ENCODE peak calls at places on chromosomes 7 and 10, in nine cellular contexts. One of them, this sample, is unnamed.

GRCh38 chr7:96739609-96740008 is 30.0 kb upstream of the SEM1 start:
- DNase-seq in AG08395: no peak
- DNase-seq in WTC11: no peak
- DNase-seq in stimulated activated CD4-positive, alpha-beta T cell treated with anti-CD3 and anti-CD28 coated beads, TNF-alpha, amount 100 ng/mL, for 4 hours: no peak
- DNase-seq in HEK293T: no peak
- DNase-seq in lung microvascular endothelial cell: no peak
- DNase-seq in adipocyte: no peak
- DNase-seq in activated gamma-delta T cell treated with anti-CD3 and anti-CD28 coated beads, Interleukin-2, amount 50 U/mL, for 16 hours: no peak
- DNase-seq in HCT116: no peak
- DNase-seq in this sample: peak; percentile 74

GRCh38 chr10:82377608-82378007 is 502.6 kb downstream of the NRG3 start:
- DNase-seq in AG08395: no peak
- DNase-seq in WTC11: peak; percentile 33
- DNase-seq in stimulated activated CD4-positive, alpha-beta T cell treated with anti-CD3 and anti-CD28 coated beads, TNF-alpha, amount 100 ng/mL, for 4 hours: no peak
- DNase-seq in HEK293T: no peak
- DNase-seq in lung microvascular endothelial cell: no peak
- DNase-seq in adipocyte: no peak
- DNase-seq in activated gamma-delta T cell treated with anti-CD3 and anti-CD28 coated beads, Interleukin-2, amount 50 U/mL, for 16 hours: no peak
- DNase-seq in HCT116: no peak
- DNase-seq in this sample: no peak

GRCh38 chr10:117886766-117887165 is 160.0 kb downstream of the RAB11FIP2 start:
- DNase-seq in AG08395: no peak
- DNase-seq in WTC11: no peak
- DNase-seq in stimulated activated CD4-positive, alpha-beta T cell treated with anti-CD3 and anti-CD28 coated beads, TNF-alpha, amount 100 ng/mL, for 4 hours: no peak
- DNase-seq in HEK293T: no peak
- DNase-seq in lung microvascular endothelial cell: no peak
- DNase-seq in adipocyte: no peak
- DNase-seq in activated gamma-delta T cell treated with anti-CD3 and anti-CD28 coated beads, Interleukin-2, amount 50 U/mL, for 16 hours: no peak
- DNase-seq in HCT116: no peak
- DNase-seq in this sample: no peak

GRCh38 chr10:122877264-122877663 is 2.1 kb downstream of the FAM24B start:
- DNase-seq in AG08395: no peak
- DNase-seq in WTC11: no peak
- DNase-seq in stimulated activated CD4-positive, alpha-beta T cell treated with anti-CD3 and anti-CD28 coated beads, TNF-alpha, amount 100 ng/mL, for 4 hours: no peak
- DNase-seq in HEK293T: no peak
- DNase-seq in lung microvascular endothelial cell: no peak
- DNase-seq in adipocyte: no peak
- DNase-seq in activated gamma-delta T cell treated with anti-CD3 and anti-CD28 coated beads, Interleukin-2, amount 50 U/mL, for 16 hours: no peak
- DNase-seq in HCT116: no peak
- DNase-seq in this sample: no peak

GRCh38 chr7:25665346-25665745 is 437.1 kb upstream of the NPVF start:
- DNase-seq in AG08395: peak; percentile 4
- DNase-seq in WTC11: no peak
- DNase-seq in stimulated activated CD4-positive, alpha-beta T cell treated with anti-CD3 and anti-CD28 coated beads, TNF-alpha, amount 100 ng/mL, for 4 hours: no peak
- DNase-seq in HEK293T: no peak
- DNase-seq in lung microvascular endothelial cell: no peak
- DNase-seq in adipocyte: peak; percentile 2
- DNase-seq in activated gamma-delta T cell treated with anti-CD3 and anti-CD28 coated beads, Interleukin-2, amount 50 U/mL, for 16 hours: no peak
- DNase-seq in HCT116: no peak
- DNase-seq in this sample: no peak

GRCh38 chr7:157255201-157255606 is 81.6 kb upstream of the DNAJB6 start:
- DNase-seq in AG08395: no peak
- DNase-seq in WTC11: no peak
- DNase-seq in stimulated activated CD4-positive, alpha-beta T cell treated with anti-CD3 and anti-CD28 coated beads, TNF-alpha, amount 100 ng/mL, for 4 hours: no peak
- DNase-seq in HEK293T: no peak
- DNase-seq in lung microvascular endothelial cell: no peak
- DNase-seq in adipocyte: no peak
- DNase-seq in activated gamma-delta T cell treated with anti-CD3 and anti-CD28 coated beads, Interleukin-2, amount 50 U/mL, for 16 hours: no peak
- DNase-seq in HCT116: no peak
- DNase-seq in this sample: no peak

GRCh38 chr7:132771301-132771730 is 195.0 kb upstream of the PLXNA4 start:
- DNase-seq in AG08395: peak; percentile 63
- DNase-seq in WTC11: no peak
- DNase-seq in stimulated activated CD4-positive, alpha-beta T cell treated with anti-CD3 and anti-CD28 coated beads, TNF-alpha, amount 100 ng/mL, for 4 hours: no peak
- DNase-seq in HEK293T: no peak
- DNase-seq in lung microvascular endothelial cell: no peak
- DNase-seq in adipocyte: peak; percentile 11
- DNase-seq in activated gamma-delta T cell treated with anti-CD3 and anti-CD28 coated beads, Interleukin-2, amount 50 U/mL, for 16 hours: no peak
- DNase-seq in HCT116: no peak
- DNase-seq in this sample: no peak

GRCh38 chr7:147436718-147437117 is 1153.8 kb upstream of the C7orf33 start:
- DNase-seq in AG08395: no peak
- DNase-seq in WTC11: no peak
- DNase-seq in stimulated activated CD4-positive, alpha-beta T cell treated with anti-CD3 and anti-CD28 coated beads, TNF-alpha, amount 100 ng/mL, for 4 hours: no peak
- DNase-seq in HEK293T: no peak
- DNase-seq in lung microvascular endothelial cell: no peak
- DNase-seq in adipocyte: no peak
- DNase-seq in activated gamma-delta T cell treated with anti-CD3 and anti-CD28 coated beads, Interleukin-2, amount 50 U/mL, for 16 hours: no peak
- DNase-seq in HCT116: no peak
- DNase-seq in this sample: no peak

GRCh38 chr10:76437011-76437410 is 1005.6 kb downstream of the LRMDA start:
- DNase-seq in AG08395: no peak
- DNase-seq in WTC11: no peak
- DNase-seq in stimulated activated CD4-positive, alpha-beta T cell treated with anti-CD3 and anti-CD28 coated beads, TNF-alpha, amount 100 ng/mL, for 4 hours: no peak
- DNase-seq in HEK293T: no peak
- DNase-seq in lung microvascular endothelial cell: no peak
- DNase-seq in adipocyte: no peak
- DNase-seq in activated gamma-delta T cell treated with anti-CD3 and anti-CD28 coated beads, Interleukin-2, amount 50 U/mL, for 16 hours: no peak
- DNase-seq in HCT116: no peak
- DNase-seq in this sample: no peak

GRCh38 chr10:13629116-13629515 is 42.4 kb downstream of the PRPF18 start:
- DNase-seq in AG08395: no peak
- DNase-seq in WTC11: no peak
- DNase-seq in stimulated activated CD4-positive, alpha-beta T cell treated with anti-CD3 and anti-CD28 coated beads, TNF-alpha, amount 100 ng/mL, for 4 hours: no peak
- DNase-seq in HEK293T: no peak
- DNase-seq in lung microvascular endothelial cell: no peak
- DNase-seq in adipocyte: no peak
- DNase-seq in activated gamma-delta T cell treated with anti-CD3 and anti-CD28 coated beads, Interleukin-2, amount 50 U/mL, for 16 hours: no peak
- DNase-seq in HCT116: no peak
- DNase-seq in this sample: no peak

GRCh38 chr10:45000764-45001381 is at the start of gene ZNF22:
- DNase-seq in AG08395: peak; percentile 68
- DNase-seq in WTC11: peak; percentile 70
- DNase-seq in stimulated activated CD4-positive, alpha-beta T cell treated with anti-CD3 and anti-CD28 coated beads, TNF-alpha, amount 100 ng/mL, for 4 hours: peak; percentile 50
- DNase-seq in HEK293T: peak; percentile 71
- DNase-seq in lung microvascular endothelial cell: peak; percentile 80
- DNase-seq in adipocyte: peak; percentile 79
- DNase-seq in activated gamma-delta T cell treated with anti-CD3 and anti-CD28 coated beads, Interleukin-2, amount 50 U/mL, for 16 hours: peak; percentile 69
- DNase-seq in HCT116: no peak
- DNase-seq in this sample: peak; percentile 72

GRCh38 chr7:157462840-157463239 is 126.0 kb downstream of the DNAJB6 start:
- DNase-seq in AG08395: no peak
- DNase-seq in WTC11: no peak
- DNase-seq in stimulated activated CD4-positive, alpha-beta T cell treated with anti-CD3 and anti-CD28 coated beads, TNF-alpha, amount 100 ng/mL, for 4 hours: no peak
- DNase-seq in HEK293T: no peak
- DNase-seq in lung microvascular endothelial cell: no peak
- DNase-seq in adipocyte: no peak
- DNase-seq in activated gamma-delta T cell treated with anti-CD3 and anti-CD28 coated beads, Interleukin-2, amount 50 U/mL, for 16 hours: no peak
- DNase-seq in HCT116: no peak
- DNase-seq in this sample: no peak

GRCh38 chr10:1369197-1369596 is 313.0 kb downstream of the WDR37 start:
- DNase-seq in AG08395: no peak
- DNase-seq in WTC11: no peak
- DNase-seq in stimulated activated CD4-positive, alpha-beta T cell treated with anti-CD3 and anti-CD28 coated beads, TNF-alpha, amount 100 ng/mL, for 4 hours: no peak
- DNase-seq in HEK293T: no peak
- DNase-seq in lung microvascular endothelial cell: no peak
- DNase-seq in adipocyte: no peak
- DNase-seq in activated gamma-delta T cell treated with anti-CD3 and anti-CD28 coated beads, Interleukin-2, amount 50 U/mL, for 16 hours: no peak
- DNase-seq in HCT116: no peak
- DNase-seq in this sample: no peak

GRCh38 chr7:66296001-66296521 is 90.9 kb downstream of the TPST1 start:
- DNase-seq in AG08395: peak; percentile 36
- DNase-seq in WTC11: no peak
- DNase-seq in stimulated activated CD4-positive, alpha-beta T cell treated with anti-CD3 and anti-CD28 coated beads, TNF-alpha, amount 100 ng/mL, for 4 hours: no peak
- DNase-seq in HEK293T: no peak
- DNase-seq in lung microvascular endothelial cell: no peak
- DNase-seq in adipocyte: peak; percentile 71
- DNase-seq in activated gamma-delta T cell treated with anti-CD3 and anti-CD28 coated beads, Interleukin-2, amount 50 U/mL, for 16 hours: no peak
- DNase-seq in HCT116: no peak
- DNase-seq in this sample: no peak

GRCh38 chr10:93826355-93826754 is 67.4 kb upstream of the SLC35G1 start:
- DNase-seq in AG08395: peak; percentile 13
- DNase-seq in WTC11: peak; percentile 18
- DNase-seq in stimulated activated CD4-positive, alpha-beta T cell treated with anti-CD3 and anti-CD28 coated beads, TNF-alpha, amount 100 ng/mL, for 4 hours: no peak
- DNase-seq in HEK293T: peak; percentile 28
- DNase-seq in lung microvascular endothelial cell: no peak
- DNase-seq in adipocyte: peak; percentile 18
- DNase-seq in activated gamma-delta T cell treated with anti-CD3 and anti-CD28 coated beads, Interleukin-2, amount 50 U/mL, for 16 hours: no peak
- DNase-seq in HCT116: no peak
- DNase-seq in this sample: peak; percentile 75

GRCh38 chr10:5095687-5096086 is 1.5 kb downstream of the AKR1C3 start:
- DNase-seq in AG08395: no peak
- DNase-seq in WTC11: no peak
- DNase-seq in stimulated activated CD4-positive, alpha-beta T cell treated with anti-CD3 and anti-CD28 coated beads, TNF-alpha, amount 100 ng/mL, for 4 hours: no peak
- DNase-seq in HEK293T: no peak
- DNase-seq in lung microvascular endothelial cell: peak; percentile 10
- DNase-seq in adipocyte: peak; percentile 6
- DNase-seq in activated gamma-delta T cell treated with anti-CD3 and anti-CD28 coated beads, Interleukin-2, amount 50 U/mL, for 16 hours: no peak
- DNase-seq in HCT116: no peak
- DNase-seq in this sample: no peak